ENCODE peak calls at places on chromosome 17, in four cellular contexts. A, W, I and O are unnamed samples.

GRCh38 chr17:44927696-44928095 is 12.4 kb upstream of the GFAP start:
- DNase-seq in A (no peak), W (no peak), I (no peak), O (no peak)

GRCh38 chr17:45310380-45311324 is 6.2 kb downstream of the MAP3K14 start:
- DNase-seq in A (peak), W (no peak), I (no peak), O (no peak)

GRCh38 chr17:43790311-43790940 is 10.2 kb downstream of the CFAP97D1 start:
- DNase-seq in A (no peak), W (no peak), I (no peak), O (no peak)

GRCh38 chr17:59498421-59499307 is 66.7 kb upstream of the DHX40 start:
- DNase-seq in A (peak), W (no peak), I (no peak), O (no peak)

GRCh38 chr17:57033296-57033695 is 51.8 kb upstream of the AKAP1 start:
- DNase-seq in A (no peak), W (no peak), I (no peak), O (no peak)

GRCh38 chr17:46928472-46929261 is 5.7 kb downstream of the GOSR2 start:
- DNase-seq in A (no peak), W (no peak), I (no peak), O (no peak)

GRCh38 chr17:27630607-27631408 is at the start of gene LGALS9:
- DNase-seq in A (peak), W (no peak), I (peak), O (peak)

GRCh38 chr17:43736389-43736788 is 22.2 kb downstream of the SOST start:
- DNase-seq in A (no peak), W (no peak), I (no peak), O (no peak)

GRCh38 chr17:76063880-76064546 is 8.3 kb downstream of the SRP68 start:
- DNase-seq in A (no peak), W (no peak), I (no peak), O (no peak)

GRCh38 chr17:39618252-39618913 is 8.4 kb upstream of the PPP1R1B start:
- DNase-seq in A (no peak), W (no peak), I (no peak), O (no peak)

GRCh38 chr17:63698381-63698885 is 1.5 kb downstream of the LIMD2 start:
- DNase-seq in A (no peak), W (no peak), I (peak), O (no peak)

GRCh38 chr17:31900877-31901276 is 631 bp downstream of the UTP6 start:
- DNase-seq in A (peak), W (no peak), I (no peak), O (no peak)

GRCh38 chr17:60823520-60823919 is 145.9 kb downstream of the BCAS3 start:
- DNase-seq in A (no peak), W (no peak), I (no peak), O (no peak)

GRCh38 chr17:57726838-57727237 is 18.3 kb downstream of the CCDC182 start:
- DNase-seq in A (no peak), W (no peak), I (no peak), O (no peak)

GRCh38 chr17:50047488-50048126 is 8.3 kb upstream of the ITGA3 start:
- DNase-seq in A (peak), W (no peak), I (no peak), O (no peak)

GRCh38 chr17:50063516-50064252 is 7.8 kb downstream of the ITGA3 start:
- DNase-seq in A (peak), W (no peak), I (no peak), O (no peak)

GRCh38 chr17:77466140-77466539 is 325.4 kb downstream of the SEC14L1 start:
- DNase-seq in A (peak), W (no peak), I (no peak), O (no peak)
- H3K4me3 ChIP-seq in A (no peak), W (no peak), I (peak), O (no peak)

GRCh38 chr17:6157716-6158115 is 87.5 kb downstream of the WSCD1 start:
- DNase-seq in A (no peak), W (no peak), I (no peak), O (no peak)
- H3K27ac ChIP-seq in A (no peak), W (no peak), I (no peak), O (no peak)

GRCh38 chr17:11682646-11683045 is 84.4 kb downstream of the DNAH9 start:
- DNase-seq in A (no peak), W (no peak), I (no peak), O (no peak)
- TF ChIP-seq CTCF in A (no peak), W (no peak), I (no peak), O (no peak)

GRCh38 chr17:83082435-83082834 is 3.0 kb downstream of the METRNL start:
- DNase-seq in A (no peak), W (no peak), I (no peak), O (no peak)
- H3K4me3 ChIP-seq in A (no peak), W (no peak), I (no peak), O (no peak)